ENCODE peak calls at places on chromosomes 6 and 20, in six cellular contexts. S is iPS-NIHi11, O is SJSA1, D is psoas muscle, G is anterior cingulate cortex, R is adrenal gland. E is an unnamed sample.

GRCh38 chr6:146847426-146847825 is 248.7 kb downstream of the ADGB start:
- DNase-seq in O (no peak), R (no peak), G (no peak), D (no peak), S (no peak), E (no peak)

GRCh38 chr6:68559716-68560115 is 75.4 kb upstream of the ADGRB3 start:
- DNase-seq in O (no peak), R (no peak), D (no peak), G (no peak), S (peak), E (no peak)

GRCh38 chr20:32523613-32524218 is 61.4 kb downstream of the NOL4L start:
- DNase-seq in R (no peak), S (no peak), O (no peak), G (no peak), D (no peak), E (no peak)

GRCh38 chr6:144909753-144910280 is 624.7 kb downstream of the UTRN start:
- DNase-seq in R (no peak), D (no peak), G (no peak), S (no peak), O (no peak), E (no peak)

GRCh38 chr6:151036869-151037680 is 171.6 kb downstream of the MTHFD1L start:
- DNase-seq in D (no peak), G (no peak), R (no peak), S (no peak), O (no peak), E (no peak)

GRCh38 chr6:37552267-37552666 is 52.6 kb upstream of the CCDC167 start:
- DNase-seq in G (no peak), S (no peak), D (no peak), O (no peak), R (no peak), E (no peak)

GRCh38 chr6:53359843-53360834 is 11.4 kb upstream of the ELOVL5 start:
- DNase-seq in D (no peak), G (no peak), S (no peak), O (peak), R (peak), E (peak)

GRCh38 chr6:154865291-154865690 is 129.8 kb upstream of the TIAM2 start:
- DNase-seq in S (no peak), D (no peak), R (no peak), O (no peak), G (no peak), E (no peak)

GRCh38 chr6:42292002-42292735 is 74.5 kb upstream of the MRPS10 start:
- DNase-seq in O (peak), G (no peak), S (no peak), D (no peak), R (no peak), E (no peak)

GRCh38 chr6:49087372-49087771 is 375.7 kb downstream of the MMUT start:
- DNase-seq in G (no peak), R (no peak), O (no peak), S (no peak), D (no peak), E (no peak)

E was measured in H7.